ENCODE peak calls at places on chromosomes 1 and 21, in nine cellular contexts. K is neuronal stem cell; N is left ventricle myocardium inferior; S is lower lobe of right lung; X is Peyer's patch; T is ascending aorta; A is tibial artery; O is CD8-positive, alpha-beta T cell; P is GM23248. F is an unnamed sample. For H3K27me3, the result is how much of the 10 kb centered on the place peaks cover.

GRCh38 chr1:242946206-242946605 is 308.9 kb downstream of the CEP170 start:
- DNase-seq in X (no peak), S (no peak), O (no peak), K (no peak), N (no peak), T (no peak), A (no peak), P (no peak), F (no peak)

GRCh38 chr1:211895126-211895759 is 64.7 kb upstream of the LPGAT1 start:
- DNase-seq in O (no peak), T (no peak), K (no peak), X (no peak), N (no peak), S (no peak), P (no peak), A (no peak), F (no peak)

GRCh38 chr1:150507912-150508864 is at the start of gene ECM1:
- DNase-seq in N (peak), T (peak), P (peak), K (no peak), X (peak), A (peak), S (peak), O (no peak), F (no peak)

GRCh38 chr1:227466039-227466645 is 97.2 kb upstream of the ZNF678 start:
- DNase-seq in T (no peak), O (no peak), N (no peak), K (no peak), P (no peak), S (no peak), A (no peak), X (no peak), F (no peak)

GRCh38 chr1:33181038-33181861 is 593 bp downstream of the TRIM62 start:
- DNase-seq in N (peak), T (peak), X (peak), S (peak), P (peak), A (peak), K (peak), O (no peak), F (peak)

GRCh38 chr1:110877776-110878175 is 4.8 kb downstream of the CD53 start:
- DNase-seq in X (no peak), K (no peak), O (no peak), A (no peak), P (no peak), N (no peak), S (no peak), T (no peak), F (no peak)

GRCh38 chr1:213852107-213852506 is 135.7 kb upstream of the PROX1 start:
- DNase-seq in N (no peak), T (no peak), O (no peak), K (no peak), S (no peak), A (no peak), X (no peak), P (no peak), F (no peak)

GRCh38 chr1:201896951-201897391 is 8.3 kb downstream of the SHISA4 start:
- DNase-seq in T (peak), N (peak), S (no peak), K (no peak), X (no peak), O (no peak), A (peak), P (peak), F (no peak)

GRCh38 chr1:212430416-212430815 is 2.3 kb upstream of the NENF start:
- DNase-seq in K (no peak), X (no peak), O (no peak), S (no peak), N (no peak), P (peak), T (no peak), A (no peak), F (no peak)

DNA sequence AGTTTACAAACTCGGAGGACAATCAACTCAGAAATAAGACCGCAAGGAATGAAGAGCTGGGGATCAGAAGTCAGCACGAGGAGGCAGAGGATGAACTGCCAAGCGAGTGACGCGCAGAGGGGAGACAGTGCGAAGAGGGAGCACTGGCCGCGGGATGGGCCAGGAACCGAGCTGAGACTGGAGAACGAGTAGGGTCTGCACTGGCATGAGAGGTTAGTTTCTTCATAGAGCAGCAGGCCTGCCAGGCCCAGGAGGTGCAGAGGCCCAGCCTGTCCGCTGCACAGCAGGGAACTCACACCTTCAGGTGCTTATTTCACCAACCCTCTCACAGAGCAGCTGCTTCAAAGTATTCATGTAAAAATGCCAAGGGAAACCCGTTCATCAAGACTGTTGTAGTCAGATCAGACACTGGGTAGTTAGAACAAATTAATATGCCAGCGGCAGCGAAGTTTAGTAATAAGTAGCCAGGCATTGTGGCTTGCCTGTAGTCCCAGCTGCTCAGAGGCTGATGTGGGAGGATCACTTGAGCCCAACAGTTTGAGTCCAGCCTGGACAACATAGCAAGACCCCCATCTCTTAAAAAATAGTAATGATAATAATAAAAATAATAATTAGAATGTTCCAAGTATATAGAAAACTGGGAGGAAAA is 144.5 kb downstream of the SLC45A1 start:
- DNase-seq in T (no peak), P (no peak), X (no peak), K (no peak), A (no peak), O (no peak), S (no peak), N (no peak), F (no peak)
- H3K27ac ChIP-seq in T (peak), P (no peak), X (peak), K (peak), A (peak), O (no peak), S (peak), N (peak), F (no peak)

GRCh38 chr1:18110598-18110939 is 3.0 kb downstream of the IGSF21 start:
- DNase-seq in S (no peak), K (no peak), A (no peak), O (no peak), T (no peak), N (no peak), X (no peak), P (no peak), F (no peak)

GRCh38 chr1:18111605-18112297 is 4.2 kb downstream of the IGSF21 start:
- DNase-seq in N (no peak), S (no peak), O (no peak), P (no peak), K (no peak), A (no peak), X (no peak), T (no peak), F (no peak)

GRCh38 chr1:18114726-18115410 is 7.3 kb downstream of the IGSF21 start:
- DNase-seq in K (no peak), X (no peak), N (no peak), A (no peak), T (no peak), O (no peak), P (no peak), S (no peak), F (no peak)

GRCh38 chr1:18110968-18111367 is 3.4 kb downstream of the IGSF21 start:
- DNase-seq in S (no peak), O (no peak), N (peak), X (no peak), P (no peak), A (no peak), K (no peak), T (no peak), F (no peak)

DNA sequence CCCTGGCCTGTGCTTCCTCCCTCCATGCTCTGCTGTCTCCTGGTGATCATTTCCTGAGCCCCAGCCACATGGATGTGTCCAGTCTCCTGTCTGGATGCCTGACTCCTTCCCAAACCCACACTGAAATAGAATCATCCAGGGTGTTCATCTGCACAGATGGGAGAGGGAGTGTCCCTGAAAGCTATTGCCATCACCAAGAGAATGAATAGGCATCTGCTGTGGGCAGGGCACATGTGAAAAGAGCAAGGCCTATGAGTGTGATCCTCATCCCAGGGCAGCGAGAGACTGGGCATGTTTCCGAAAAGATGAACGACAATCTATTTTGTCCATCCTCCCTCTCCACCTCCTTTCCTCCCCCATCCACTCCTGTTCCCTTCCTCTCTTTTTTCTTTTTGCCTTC is 5.0 kb downstream of the IGSF21 start:
- DNase-seq in O (no peak), S (no peak), A (no peak), T (no peak), N (no peak), P (no peak), X (no peak), K (no peak), F (no peak)
- H3K27me3 ChIP-seq in O (under half), S (half or more), A (under half), T (under half), N (half or more), P (half or more), X (under half), K (half or more), F (under half)

GRCh38 chr1:171219751-171220385 is 28.4 kb upstream of the FMO1 start:
- DNase-seq in X (no peak), T (no peak), A (no peak), S (no peak), K (peak), N (no peak), O (no peak), P (peak), F (no peak)
- H3K4me3 ChIP-seq in X (no peak), T (no peak), A (no peak), S (no peak), K (peak), N (peak), O (no peak), P (no peak), F (no peak)

DNA sequence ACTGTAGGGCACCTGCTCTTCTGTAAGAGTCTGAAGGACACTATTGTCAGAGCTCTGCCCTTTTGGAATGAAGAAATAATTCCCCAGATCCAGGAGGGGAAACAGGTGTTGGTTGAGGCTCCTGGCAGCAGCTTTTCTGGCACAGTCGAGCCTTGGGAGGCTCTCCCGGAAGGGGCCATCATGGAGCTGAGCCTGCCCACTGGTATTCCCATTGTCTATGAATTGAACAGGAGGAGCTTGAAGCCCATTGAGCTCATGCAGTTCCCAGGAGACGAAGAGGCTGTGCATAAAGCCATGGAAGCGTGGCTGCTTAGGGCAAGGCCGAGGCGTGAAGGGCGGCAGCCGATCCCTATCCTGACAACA is 26.6 kb downstream of the UBE4B start:
- DNase-seq in A (no peak), K (no peak), T (no peak), X (no peak), O (no peak), S (no peak), N (no peak), P (no peak), F (no peak)
- H3K27ac ChIP-seq in A (no peak), K (peak), T (no peak), X (no peak), O (no peak), S (no peak), N (peak), P (no peak), F (no peak)

DNA sequence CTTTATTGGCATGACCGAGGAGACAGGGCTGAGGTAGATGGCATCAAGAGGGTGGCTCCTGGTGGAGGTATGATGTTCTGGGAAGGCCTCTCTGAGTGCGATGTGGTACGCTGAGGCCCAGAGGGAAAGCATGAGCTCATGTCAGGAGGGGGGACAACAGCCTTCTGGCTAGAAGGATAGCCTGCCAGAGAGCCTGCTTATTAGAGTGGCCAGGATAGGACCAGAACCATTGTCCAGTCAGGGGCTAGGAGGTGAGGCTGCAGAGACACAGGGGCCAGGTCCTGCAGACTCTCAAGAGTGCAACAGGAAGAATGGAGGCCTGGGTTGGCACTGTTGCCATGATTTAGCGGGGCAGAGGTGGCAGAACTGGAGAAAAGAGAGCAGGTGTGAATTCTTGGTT is 7.3 kb downstream of the ADARB1 start:
- DNase-seq in O (no peak), K (no peak), N (no peak), S (no peak), A (no peak), X (peak), P (no peak), T (no peak), F (no peak)
- H3K27me3 ChIP-seq in O (under half), K (under half), N (under half), S (under half), A (under half), X (under half), P (under half), T (under half), F (under half)

GRCh38 chr1:90314533-90314932 is 319.6 kb downstream of the ZNF326 start:
- DNase-seq in S (no peak), K (no peak), O (no peak), T (no peak), N (no peak), X (no peak), A (no peak), P (no peak), F (no peak)
- H3K4me3 ChIP-seq in S (no peak), K (no peak), O (no peak), T (no peak), N (no peak), X (no peak), A (no peak), P (no peak), F (no peak)

DNA sequence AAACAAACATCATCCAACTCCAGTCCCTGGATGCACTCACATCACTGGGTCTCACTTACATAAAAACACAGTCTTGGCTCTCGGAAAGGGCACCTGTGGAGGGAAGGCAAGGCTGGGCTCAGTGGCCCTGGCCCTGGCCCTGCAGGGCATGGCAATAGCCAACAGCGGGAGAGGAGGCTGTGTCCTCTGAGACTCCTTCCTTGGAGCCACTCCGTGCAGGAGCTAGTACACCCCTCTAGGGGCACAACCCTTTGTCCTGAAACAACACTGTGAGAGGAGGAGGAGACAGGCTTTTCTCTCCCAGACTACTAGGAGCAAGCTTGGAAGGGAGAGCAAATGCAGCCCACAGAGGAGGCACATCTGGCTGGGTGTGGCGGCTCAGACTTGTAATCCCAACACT is 28.0 kb downstream of the URB1 start:
- DNase-seq in N (no peak), X (no peak), O (no peak), A (no peak), T (peak), K (peak), P (no peak), S (no peak), F (no peak)
- H3K27ac ChIP-seq in N (peak), X (peak), O (no peak), A (no peak), T (peak), K (no peak), P (no peak), S (no peak), F (no peak)

F was measured in CD8-positive, alpha-beta memory T cell.